ENCODE peak calls at places on chromosomes 4 and X, in six cellular contexts. Y is NCI-H345; H is stimulated activated CD8-positive, alpha-beta memory T cell treated with anti-CD3 and anti-CD28 coated beads, Interleukin-7, amount 100 ng/mL, for 24 hours; G is fibroblast of mammary gland; A is tibial artery; U is stimulated activated naive CD4-positive, alpha-beta T cell treated with Interleukin-2 at 50 U/mL for 16 hours. O is an unnamed sample.

GRCh38 chrX:132493095-132493494 is 4.3 kb upstream of the MBNL3 start:
- DNase-seq in Y (no peak), H (no peak), G (no peak), A (no peak), U (no peak), O (no peak)

GRCh38 chr4:35125995-35126712 is 1118.2 kb downstream of the ARAP2 start:
- DNase-seq in Y (peak), H (no peak), G (no peak), A (no peak), U (no peak), O (no peak)

GRCh38 chrX:120463241-120463640 is 5.9 kb downstream of the LAMP2 start:
- DNase-seq in Y (no peak), H (no peak), G (peak), A (no peak), U (no peak), O (no peak)

GRCh38 chr4:16627999-16628398 is 270.4 kb downstream of the LDB2 start:
- DNase-seq in Y (no peak), H (no peak), G (peak), A (no peak), U (no peak), O (no peak)

GRCh38 chr4:3477750-3478430 is 14.8 kb downstream of the DOK7 start:
- DNase-seq in Y (no peak), H (no peak), G (no peak), A (no peak), U (no peak), O (peak)

GRCh38 chr4:113908829-113909228 is 70.6 kb downstream of the ARSJ start:
- DNase-seq in Y (no peak), H (no peak), G (peak), A (no peak), U (no peak), O (no peak)

GRCh38 chr4:15738877-15739276 is 36.0 kb downstream of the BST1 start:
- DNase-seq in Y (no peak), H (no peak), G (no peak), A (no peak), U (no peak), O (no peak)

GRCh38 chr4:122152699-122153328 is 683 bp downstream of the BLTP1 start:
- DNase-seq in Y (peak), H (peak), G (peak), A (peak), U (peak), O (peak)

GRCh38 chr4:24730256-24731001 is 64.9 kb upstream of the SOD3 start:
- DNase-seq in Y (no peak), H (no peak), G (peak), A (peak), U (no peak), O (peak)

O was measured in psoas muscle.